ENCODE peak calls at places on chromosomes 1 and 21, in four cellular contexts. Z is NCI-H1436, I is NCI-H1105 treated with DMSO at 0.1 percent for 48 hours, T is globus pallidus. S is an unnamed sample.

GRCh38 chr1:228342627-228343210 is 63.9 kb downstream of the TRIM11 start:
- DNase-seq in Z (no peak), I (no peak), T (no peak), S (no peak)

GRCh38 chr1:57770772-57771171 is 346.9 kb upstream of the DAB1 start:
- DNase-seq in Z (peak), I (peak), T (no peak), S (no peak)

GRCh38 chr1:203744008-203744972 is 20.7 kb upstream of the LAX1 start:
- DNase-seq in Z (no peak), I (no peak), T (peak), S (peak)

GRCh38 chr1:9558271-9558945 is 19.1 kb downstream of the SLC25A33 start:
- DNase-seq in Z (no peak), I (no peak), T (no peak), S (no peak)

GRCh38 chr1:16042096-16042495 is 1.5 kb upstream of the CLCNKB start:
- DNase-seq in Z (no peak), I (no peak), T (no peak), S (no peak)

GRCh38 chr1:203276916-203277535 is 28.3 kb upstream of the BTG2 start:
- DNase-seq in Z (no peak), I (no peak), T (peak), S (no peak)

GRCh38 chr1:227744668-227745067 is 9.4 kb downstream of the SNAP47 start:
- DNase-seq in Z (no peak), I (no peak), T (no peak), S (no peak)

GRCh38 chr1:236904874-236905741 is 99.1 kb downstream of the MT1HL1 start:
- DNase-seq in Z (no peak), I (no peak), T (no peak), S (no peak)

GRCh38 chr1:41495171-41495948 is 10.9 kb upstream of the EDN2 start:
- DNase-seq in Z (no peak), I (no peak), T (peak), S (no peak)

GRCh38 chr1:223136086-223136485 is 7.0 kb downstream of the TLR5 start:
- DNase-seq in Z (no peak), I (no peak), T (no peak), S (no peak)

GRCh38 chr1:59595774-59596173 is 219.0 kb upstream of the HOOK1 start:
- DNase-seq in Z (no peak), I (no peak), T (no peak), S (no peak)

GRCh38 chr1:32971156-32971555 is 6.5 kb upstream of the RNF19B start:
- DNase-seq in Z (no peak), I (no peak), T (no peak), S (no peak)

GRCh38 chr1:240136402-240136801 is 44.7 kb downstream of the FMN2 start:
- DNase-seq in Z (no peak), I (no peak), T (no peak), S (no peak)

GRCh38 chr1:105872761-105873286 is 1183.7 kb upstream of the PRMT6 start:
- DNase-seq in Z (no peak), I (no peak), T (no peak), S (no peak)

GRCh38 chr21:37916795-37917142 is 512 bp upstream of the KCNJ6 start:
- DNase-seq in Z (peak), I (no peak), T (no peak), S (no peak)

GRCh38 chr1:205449750-205450443 is 5.9 kb downstream of the BLACAT1 start:
- DNase-seq in Z (no peak), I (no peak), T (no peak), S (no peak)

GRCh38 chr21:26597981-26598380 is 24.9 kb upstream of the CYYR1 start:
- DNase-seq in Z (no peak), I (no peak), T (no peak), S (no peak)

GRCh38 chr21:33760641-33761103 is 118.4 kb downstream of the ITSN1 start:
- DNase-seq in Z (no peak), I (no peak), T (no peak), S (no peak)

GRCh38 chr21:42384184-42384583 is 11.7 kb downstream of the TMPRSS3 start:
- DNase-seq in Z (peak), I (no peak), T (no peak), S (no peak)

GRCh38 chr1:158148458-158148857 is 32.2 kb upstream of the CD1D start:
- DNase-seq in Z (no peak), I (no peak), T (peak), S (no peak)

GRCh38 chr1:154179951-154180687 is 11.8 kb downstream of the TPM3 start:
- DNase-seq in Z (no peak), I (no peak), T (no peak), S (no peak)

GRCh38 chr1:205933672-205934618 is 9.3 kb downstream of the SLC26A9 start:
- DNase-seq in Z (no peak), I (no peak), T (peak), S (no peak)

GRCh38 chr1:183163311-183163710 is 22.8 kb upstream of the LAMC2 start:
- DNase-seq in Z (no peak), I (no peak), T (no peak), S (no peak)

GRCh38 chr1:194658090-194658439 is 1471.7 kb upstream of the B3GALT2 start:
- DNase-seq in Z (no peak), I (no peak), T (no peak), S (no peak)

GRCh38 chr21:45476582-45476981 is 65.7 kb downstream of the SLC19A1 start:
- DNase-seq in Z (no peak), I (no peak), T (no peak), S (no peak)

GRCh38 chr1:216173315-216173714 is 249.9 kb downstream of the USH2A start:
- DNase-seq in Z (no peak), I (no peak), T (no peak), S (no peak)

GRCh38 chr1:183267646-183268431 is 81.8 kb downstream of the LAMC2 start:
- DNase-seq in Z (no peak), I (no peak), T (no peak), S (no peak)

GRCh38 chr1:38246955-38247952 is 200.7 kb upstream of the POU3F1 start:
- DNase-seq in Z (no peak), I (no peak), T (no peak), S (no peak)

GRCh38 chr1:24841593-24841992 is 88.5 kb downstream of the RUNX3 start:
- DNase-seq in Z (no peak), I (no peak), T (no peak), S (no peak)

GRCh38 chr1:207017615-207018559 is 14.7 kb downstream of the C1orf116 start:
- DNase-seq in Z (no peak), I (no peak), T (peak), S (no peak)

GRCh38 chr1:51303315-51303714 is 27.0 kb downstream of the TTC39A start:
- DNase-seq in Z (no peak), I (no peak), T (no peak), S (no peak)

GRCh38 chr21:41692216-41692615 is 74.6 kb downstream of the RIPK4 start:
- DNase-seq in Z (no peak), I (no peak), T (no peak), S (no peak)

GRCh38 chr1:220487297-220487820 is 40.6 kb upstream of the MARK1 start:
- DNase-seq in Z (peak), I (peak), T (no peak), S (no peak)

GRCh38 chr1:35702540-35702939 is 16.1 kb downstream of the C1orf216 start:
- DNase-seq in Z (no peak), I (no peak), T (no peak), S (no peak)

GRCh38 chr21:17901458-17902092 is 82.4 kb upstream of the C21orf91 start:
- DNase-seq in Z (no peak), I (no peak), T (no peak), S (no peak)

GRCh38 chr1:7616076-7616833 is 154.8 kb upstream of the VAMP3 start:
- DNase-seq in Z (no peak), I (no peak), T (peak), S (no peak)

GRCh38 chr1:10960954-10961833 is 51.3 kb upstream of the TARDBP start:
- DNase-seq in Z (peak), I (peak), T (peak), S (no peak)

GRCh38 chr1:17066530-17067426 is 12.9 kb upstream of the SDHB start:
- DNase-seq in Z (no peak), I (no peak), T (peak), S (no peak)

GRCh38 chr1:20080441-20081330 is 10.7 kb downstream of the PLA2G5 start:
- DNase-seq in Z (no peak), I (no peak), T (peak), S (no peak)

S was measured in SK-N-MC.